ENCODE peak calls at places on chromosome 19, in six cellular contexts. One of them, this sample, is unnamed.

GRCh38 chr19:58581227-58582141 is 8.3 kb upstream of the MZF1 start:
- DNase-seq in PC-3: peak; percentile 85
- DNase-seq in EL: peak; percentile 82
- DNase-seq in AG08395: peak; percentile 78
- DNase-seq in NCI-H2171 treated with DMSO at 0.1 percent for 48 hours: no peak
- DNase-seq in stimulated activated CD4-positive, alpha-beta T cell treated with anti-CD3 and anti-CD28 coated beads, TNF-alpha, amount 100 ng/mL, for 4 hours: peak; percentile 85
- DNase-seq in this sample: peak; percentile 88

GRCh38 chr19:7870571-7871279 is 3.5 kb downstream of the PRR36 start:
- DNase-seq in PC-3: peak; percentile 97
- DNase-seq in EL: peak; percentile 60
- DNase-seq in AG08395: no peak
- DNase-seq in NCI-H2171 treated with DMSO at 0.1 percent for 48 hours: peak; percentile 21
- DNase-seq in stimulated activated CD4-positive, alpha-beta T cell treated with anti-CD3 and anti-CD28 coated beads, TNF-alpha, amount 100 ng/mL, for 4 hours: no peak
- DNase-seq in this sample: peak; percentile 41

GRCh38 chr19:41531438-41532311 is 44.3 kb upstream of the CEACAM21 start:
- DNase-seq in PC-3: no peak
- DNase-seq in EL: peak; percentile 48
- DNase-seq in AG08395: peak; percentile 87
- DNase-seq in NCI-H2171 treated with DMSO at 0.1 percent for 48 hours: no peak
- DNase-seq in stimulated activated CD4-positive, alpha-beta T cell treated with anti-CD3 and anti-CD28 coated beads, TNF-alpha, amount 100 ng/mL, for 4 hours: no peak
- DNase-seq in this sample: no peak

GRCh38 chr19:1063030-1063908 is 3.7 kb upstream of the ARHGAP45 start:
- DNase-seq in PC-3: peak; percentile 29
- DNase-seq in EL: no peak
- DNase-seq in AG08395: no peak
- DNase-seq in NCI-H2171 treated with DMSO at 0.1 percent for 48 hours: no peak
- DNase-seq in stimulated activated CD4-positive, alpha-beta T cell treated with anti-CD3 and anti-CD28 coated beads, TNF-alpha, amount 100 ng/mL, for 4 hours: no peak
- DNase-seq in this sample: no peak

GRCh38 chr19:11581740-11582139 is 4.3 kb upstream of the ACP5 start:
- DNase-seq in PC-3: no peak
- DNase-seq in EL: no peak
- DNase-seq in AG08395: no peak
- DNase-seq in NCI-H2171 treated with DMSO at 0.1 percent for 48 hours: no peak
- DNase-seq in stimulated activated CD4-positive, alpha-beta T cell treated with anti-CD3 and anti-CD28 coated beads, TNF-alpha, amount 100 ng/mL, for 4 hours: peak; percentile 35
- DNase-seq in this sample: no peak

GRCh38 chr19:40594251-40594650 is 6.9 kb upstream of the LTBP4 start:
- DNase-seq in PC-3: no peak
- DNase-seq in EL: no peak
- DNase-seq in AG08395: peak; percentile 38
- DNase-seq in NCI-H2171 treated with DMSO at 0.1 percent for 48 hours: no peak
- DNase-seq in stimulated activated CD4-positive, alpha-beta T cell treated with anti-CD3 and anti-CD28 coated beads, TNF-alpha, amount 100 ng/mL, for 4 hours: no peak
- DNase-seq in this sample: no peak

GRCh38 chr19:47891923-47892666 is 6.0 kb upstream of the SULT2A1 start:
- DNase-seq in PC-3: no peak
- DNase-seq in EL: no peak
- DNase-seq in AG08395: no peak
- DNase-seq in NCI-H2171 treated with DMSO at 0.1 percent for 48 hours: no peak
- DNase-seq in stimulated activated CD4-positive, alpha-beta T cell treated with anti-CD3 and anti-CD28 coated beads, TNF-alpha, amount 100 ng/mL, for 4 hours: no peak
- DNase-seq in this sample: no peak

GRCh38 chr19:53463263-53463662 is 4.3 kb upstream of the ZNF813 start:
- DNase-seq in PC-3: no peak
- DNase-seq in EL: peak; percentile 16
- DNase-seq in AG08395: peak; percentile 6
- DNase-seq in NCI-H2171 treated with DMSO at 0.1 percent for 48 hours: no peak
- DNase-seq in stimulated activated CD4-positive, alpha-beta T cell treated with anti-CD3 and anti-CD28 coated beads, TNF-alpha, amount 100 ng/mL, for 4 hours: no peak
- DNase-seq in this sample: peak; percentile 37

GRCh38 chr19:48303866-48304265 is 21.5 kb upstream of the EMP3 start:
- DNase-seq in PC-3: no peak
- DNase-seq in EL: no peak
- DNase-seq in AG08395: no peak
- DNase-seq in NCI-H2171 treated with DMSO at 0.1 percent for 48 hours: no peak
- DNase-seq in stimulated activated CD4-positive, alpha-beta T cell treated with anti-CD3 and anti-CD28 coated beads, TNF-alpha, amount 100 ng/mL, for 4 hours: no peak
- DNase-seq in this sample: no peak

GRCh38 chr19:35344511-35345031 is 3.1 kb upstream of the FFAR1 start:
- DNase-seq in PC-3: no peak
- DNase-seq in EL: no peak
- DNase-seq in AG08395: no peak
- DNase-seq in NCI-H2171 treated with DMSO at 0.1 percent for 48 hours: no peak
- DNase-seq in stimulated activated CD4-positive, alpha-beta T cell treated with anti-CD3 and anti-CD28 coated beads, TNF-alpha, amount 100 ng/mL, for 4 hours: no peak
- DNase-seq in this sample: no peak

GRCh38 chr19:41296323-41296935 is 13.5 kb upstream of the CCDC97 start:
- DNase-seq in PC-3: peak; percentile 60
- DNase-seq in EL: no peak
- DNase-seq in AG08395: no peak
- DNase-seq in NCI-H2171 treated with DMSO at 0.1 percent for 48 hours: no peak
- DNase-seq in stimulated activated CD4-positive, alpha-beta T cell treated with anti-CD3 and anti-CD28 coated beads, TNF-alpha, amount 100 ng/mL, for 4 hours: no peak
- DNase-seq in this sample: peak; percentile 37

GRCh38 chr19:854549-854948 is 2.4 kb downstream of the ELANE start:
- DNase-seq in PC-3: no peak
- DNase-seq in EL: no peak
- DNase-seq in AG08395: no peak
- DNase-seq in NCI-H2171 treated with DMSO at 0.1 percent for 48 hours: no peak
- DNase-seq in stimulated activated CD4-positive, alpha-beta T cell treated with anti-CD3 and anti-CD28 coated beads, TNF-alpha, amount 100 ng/mL, for 4 hours: no peak
- DNase-seq in this sample: no peak

GRCh38 chr19:58350001-58350801 is 3.1 kb downstream of the A1BG start:
- DNase-seq in PC-3: no peak
- DNase-seq in EL: no peak
- DNase-seq in AG08395: no peak
- DNase-seq in NCI-H2171 treated with DMSO at 0.1 percent for 48 hours: no peak
- DNase-seq in stimulated activated CD4-positive, alpha-beta T cell treated with anti-CD3 and anti-CD28 coated beads, TNF-alpha, amount 100 ng/mL, for 4 hours: no peak
- DNase-seq in this sample: peak; percentile 21

GRCh38 chr19:1690570-1691307 is 38.3 kb upstream of the TCF3 start:
- DNase-seq in PC-3: peak; percentile 51
- DNase-seq in EL: peak; percentile 35
- DNase-seq in AG08395: peak; percentile 24
- DNase-seq in NCI-H2171 treated with DMSO at 0.1 percent for 48 hours: no peak
- DNase-seq in stimulated activated CD4-positive, alpha-beta T cell treated with anti-CD3 and anti-CD28 coated beads, TNF-alpha, amount 100 ng/mL, for 4 hours: no peak
- DNase-seq in this sample: no peak

GRCh38 chr19:10166046-10166445 is 28.7 kb downstream of the DNMT1 start:
- DNase-seq in PC-3: no peak
- DNase-seq in EL: no peak
- DNase-seq in AG08395: no peak
- DNase-seq in NCI-H2171 treated with DMSO at 0.1 percent for 48 hours: no peak
- DNase-seq in stimulated activated CD4-positive, alpha-beta T cell treated with anti-CD3 and anti-CD28 coated beads, TNF-alpha, amount 100 ng/mL, for 4 hours: no peak
- DNase-seq in this sample: no peak

GRCh38 chr19:14383556-14383897 is 2.3 kb downstream of the ADGRE5 start:
- DNase-seq in PC-3: peak; percentile 41
- DNase-seq in EL: peak; percentile 51
- DNase-seq in AG08395: peak; percentile 30
- DNase-seq in NCI-H2171 treated with DMSO at 0.1 percent for 48 hours: no peak
- DNase-seq in stimulated activated CD4-positive, alpha-beta T cell treated with anti-CD3 and anti-CD28 coated beads, TNF-alpha, amount 100 ng/mL, for 4 hours: no peak
- DNase-seq in this sample: no peak

GRCh38 chr19:20968092-20968491 is 45.0 kb downstream of the ZNF85 start:
- DNase-seq in PC-3: no peak
- DNase-seq in EL: no peak
- DNase-seq in AG08395: no peak
- DNase-seq in NCI-H2171 treated with DMSO at 0.1 percent for 48 hours: no peak
- DNase-seq in stimulated activated CD4-positive, alpha-beta T cell treated with anti-CD3 and anti-CD28 coated beads, TNF-alpha, amount 100 ng/mL, for 4 hours: no peak
- DNase-seq in this sample: no peak

This sample was measured in astrocyte of the hippocampus.